ENCODE peak calls at places on chromosomes 16 and 17, in nine cellular contexts. M is iPS-NIHi11; G is HFFc6; A is fibroblast of the aortic adventitia; Q is T-cell; P is T follicular helper cell; H is activated CD4-positive, alpha-beta T cell treated with anti-CD3 and anti-CD28 coated beads, Interleukin-2, amount 10 ng/mL, durations not matched to agents 7 days and 5 days; T is foreskin melanocyte; F is activated gamma-delta T cell treated with anti-CD3 and anti-CD28 coated beads, Interleukin-2, amount 50 U/mL, for 16 hours. D is an unnamed sample.

GRCh38 chr16:53881371-53881770 is 177.4 kb downstream of the FTO start:
- DNase-seq in T (no peak), H (no peak), G (peak), M (no peak), Q (no peak), P (no peak), F (no peak), A (peak), D (peak)

GRCh38 chr17:40450175-40450574 is 6.9 kb downstream of the IGFBP4 start:
- DNase-seq in M (peak), P (no peak), F (no peak), G (no peak), A (peak), Q (no peak), H (peak), T (no peak), D (peak)

GRCh38 chr17:10549108-10549842 is at the start of gene MYH2:
- DNase-seq in A (no peak), G (no peak), Q (no peak), T (no peak), M (peak), F (no peak), H (no peak), P (no peak), D (no peak)

GRCh38 chr17:39739020-39739884 is 1.5 kb downstream of the GRB7 start:
- DNase-seq in A (no peak), H (no peak), G (peak), Q (no peak), P (no peak), M (no peak), T (no peak), F (no peak), D (peak)

GRCh38 chr16:89602273-89602951 is 11.0 kb upstream of the DPEP1 start:
- DNase-seq in P (peak), H (peak), F (peak), A (peak), M (peak), Q (peak), G (peak), T (peak), D (peak)

GRCh38 chr16:79980650-79981521 is 380.3 kb upstream of the MAF start:
- DNase-seq in H (no peak), Q (no peak), M (no peak), F (no peak), G (no peak), T (peak), P (no peak), A (no peak), D (no peak)

GRCh38 chr16:86507173-86508027 is 2.9 kb upstream of the FOXF1 start:
- DNase-seq in Q (no peak), P (no peak), T (no peak), M (no peak), F (no peak), H (no peak), A (no peak), G (no peak), D (no peak)

GRCh38 chr17:13584701-13585080 is 17.0 kb downstream of the HS3ST3A1 start:
- DNase-seq in A (peak), F (no peak), P (no peak), T (no peak), H (no peak), M (no peak), Q (no peak), G (peak), D (peak)

GRCh38 chr16:2860826-2861567 is 3.0 kb upstream of the PRSS22 start:
- DNase-seq in H (no peak), M (no peak), F (no peak), A (no peak), Q (no peak), G (no peak), P (no peak), T (no peak), D (no peak)

GRCh38 chr17:79865351-79866210 is 26.3 kb upstream of the CBX4 start:
- DNase-seq in M (no peak), H (no peak), Q (no peak), T (no peak), P (no peak), G (no peak), F (no peak), A (no peak), D (no peak)

GRCh38 chr16:27289669-27290068 is 21.1 kb upstream of the NSMCE1 start:
- DNase-seq in T (no peak), A (no peak), M (no peak), P (no peak), F (no peak), G (no peak), Q (no peak), H (no peak), D (no peak)

GRCh38 chr17:9236286-9237052 is 215.2 kb downstream of the NTN1 start:
- DNase-seq in Q (no peak), M (no peak), F (no peak), A (no peak), T (no peak), P (no peak), H (no peak), G (no peak), D (no peak)

GRCh38 chr16:69187891-69188451 is 1.0 kb downstream of the SNTB2 start:
- DNase-seq in P (peak), T (no peak), M (peak), G (peak), F (peak), Q (peak), H (peak), A (peak), D (peak)